ENCODE peak calls at places on chromosomes 16 and 17, in five cellular contexts. S is breast epithelium, R is fibroblast of pulmonary artery, U is heart left ventricle, X is BJ. T is an unnamed sample.

GRCh38 chr16:20866161-20866772 is 33.9 kb downstream of the DCUN1D3 start:
- DNase-seq in S (no peak), R (peak), X (peak), U (peak), T (no peak)

GRCh38 chr17:72456026-72456569 is 335.3 kb downstream of the SOX9 start:
- DNase-seq in X (peak), U (no peak), R (peak), S (no peak), T (no peak)

GRCh38 chr17:31900877-31901276 is 631 bp downstream of the UTP6 start:
- DNase-seq in R (peak), U (no peak), X (no peak), S (no peak), T (no peak)

GRCh38 chr17:8514801-8515200 is 79.1 kb downstream of the NDEL1 start:
- DNase-seq in U (no peak), R (no peak), X (no peak), S (no peak), T (no peak)

GRCh38 chr17:79183221-79184158 is 108.9 kb downstream of the ENGASE start:
- DNase-seq in R (no peak), S (no peak), U (no peak), X (no peak), T (no peak)

GRCh38 chr16:2842340-2843000 is 12.4 kb downstream of the ZG16B start:
- DNase-seq in X (no peak), R (peak), U (peak), S (no peak), T (peak)

GRCh38 chr17:42409467-42410351 is 13.3 kb downstream of the CAVIN1 start:
- DNase-seq in U (peak), S (peak), R (peak), X (peak), T (no peak)

GRCh38 chr16:56734429-56734828 is 4.5 kb downstream of the NUP93 start:
- DNase-seq in S (no peak), U (no peak), R (no peak), X (no peak), T (no peak)

GRCh38 chr17:50633683-50634082 is 998 bp upstream of the ABCC3 start:
- DNase-seq in S (no peak), U (no peak), X (no peak), R (no peak), T (no peak)

GRCh38 chr17:60716766-60717165 is 39.1 kb downstream of the BCAS3 start:
- DNase-seq in X (no peak), R (no peak), U (no peak), S (no peak), T (no peak)

GRCh38 chr17:39580082-39580468 is 27.6 kb downstream of the NEUROD2 start:
- DNase-seq in U (no peak), S (no peak), X (no peak), R (no peak), T (no peak)

GRCh38 chr17:39628655-39629493 is 2.1 kb downstream of the PPP1R1B start:
- DNase-seq in U (no peak), X (no peak), S (no peak), R (no peak), T (no peak)

GRCh38 chr17:46942441-46943217 is 19.7 kb downstream of the GOSR2 start:
- DNase-seq in X (no peak), R (peak), S (no peak), U (peak), T (no peak)

GRCh38 chr16:49280861-49281331 is 742 bp downstream of the CBLN1 start:
- DNase-seq in S (no peak), U (no peak), X (no peak), R (no peak), T (no peak)

GRCh38 chr16:85335584-85336492 is 223.6 kb upstream of the CIBAR2 start:
- DNase-seq in U (no peak), S (no peak), R (peak), X (no peak), T (no peak)

GRCh38 chr16:70520612-70521297 is 2.6 kb downstream of the COG4 start:
- DNase-seq in U (no peak), R (peak), S (no peak), X (no peak), T (no peak)
- H3K4me3 ChIP-seq in U (no peak), R (no peak), S (no peak), X (no peak), T (no peak)

GRCh38 chr16:89712476-89712805 is 8.3 kb downstream of the VPS9D1 start:
- DNase-seq in U (no peak), S (no peak), X (no peak), R (peak), T (no peak)

GRCh38 chr16:89709716-89710480 is 8.4 kb upstream of the SPATA2L start:
- DNase-seq in U (no peak), X (no peak), S (no peak), R (no peak), T (no peak)

GRCh38 chr16:89710709-89711564 is 9.4 kb upstream of the SPATA2L start:
- DNase-seq in U (no peak), R (no peak), S (no peak), X (no peak), T (no peak)

GRCh38 chr16:89709166-89709565 is 7.7 kb upstream of the SPATA2L start:
- DNase-seq in U (no peak), X (no peak), S (no peak), R (no peak), T (no peak)

DNA sequence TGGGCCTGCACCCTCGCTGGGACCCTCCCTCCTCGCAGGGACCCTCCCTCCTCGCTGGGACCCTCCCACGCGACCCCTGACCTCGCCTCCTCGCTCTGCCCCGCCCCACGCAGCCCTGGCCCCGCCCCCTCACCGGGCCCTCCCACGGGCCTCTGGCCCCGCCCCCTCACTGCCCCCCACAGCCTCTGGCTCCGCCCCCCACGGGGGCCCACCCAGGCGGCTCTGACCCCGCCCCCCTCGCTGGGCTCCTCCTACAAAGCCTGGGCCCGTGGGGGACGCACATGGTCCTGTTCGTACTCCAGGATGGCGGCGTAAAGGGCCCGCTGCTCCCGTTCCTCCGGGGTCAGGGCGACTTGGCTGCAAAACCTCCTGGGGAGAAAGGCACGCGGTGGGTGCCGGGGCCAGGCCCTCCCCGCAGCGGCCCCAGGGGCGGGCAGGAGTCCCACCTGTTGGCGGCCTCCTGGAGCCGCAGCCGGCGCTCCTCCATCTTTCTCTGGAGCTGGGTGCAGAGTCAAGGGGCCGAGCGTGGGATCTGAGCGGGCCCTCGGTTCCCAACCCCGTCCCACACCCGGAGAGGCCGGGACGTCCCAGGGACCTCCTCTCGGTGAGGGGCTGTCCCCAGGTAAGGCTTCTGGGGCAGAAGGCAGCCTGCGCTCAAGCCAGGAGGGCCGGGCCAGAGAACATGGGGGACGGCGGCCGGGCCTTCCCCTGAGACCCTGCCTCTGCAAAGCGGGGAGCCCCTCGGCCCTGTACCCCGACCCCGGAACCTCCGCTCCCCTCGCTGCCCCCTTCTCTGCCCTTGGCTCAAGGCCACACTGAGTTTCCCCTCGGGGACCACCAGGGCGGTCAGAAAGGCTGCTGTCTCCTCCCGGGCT is 8.9 kb downstream of the VPS9D1 start:
- DNase-seq in X (no peak), R (peak), U (peak), S (no peak), T (no peak)
- H3K4me3 ChIP-seq in X (peak), R (peak), U (peak), S (peak), T (peak)

GRCh38 chr17:45043268-45043681 is 8.2 kb downstream of the DCAKD start:
- DNase-seq in S (peak), X (no peak), R (no peak), U (peak), T (no peak)
- H3K4me3 ChIP-seq in S (no peak), X (no peak), R (no peak), U (no peak), T (no peak)

DNA sequence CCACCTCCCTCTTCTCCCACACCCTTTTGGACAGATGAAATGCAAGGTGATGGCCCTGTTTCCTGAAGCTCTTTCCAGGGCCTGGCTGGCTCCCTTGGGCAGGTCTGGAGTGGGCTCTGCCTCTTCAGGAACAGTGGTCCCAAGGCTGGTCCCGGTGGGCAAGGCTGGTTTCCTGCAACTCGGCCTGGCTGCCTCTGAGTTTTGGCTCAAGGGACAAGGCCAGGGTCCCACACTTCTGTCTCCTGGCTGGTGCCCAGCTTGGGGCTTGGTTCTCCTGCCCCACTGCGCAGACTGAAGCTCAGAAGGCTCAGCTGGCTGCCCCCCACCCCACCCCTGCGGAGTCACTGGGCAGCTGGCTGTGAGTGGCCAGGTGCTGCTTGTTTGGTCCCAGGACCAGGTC is 3.8 kb upstream of the ACTG1 start:
- DNase-seq in S (no peak), U (no peak), X (no peak), R (no peak), T (no peak)
- H3K4me3 ChIP-seq in S (peak), U (peak), X (peak), R (peak), T (peak)

GRCh38 chr17:49409066-49409465 is 5.6 kb downstream of the PHB1 start:
- DNase-seq in X (no peak), U (no peak), S (no peak), R (no peak), T (no peak)
- H3K4me3 ChIP-seq in X (no peak), U (no peak), S (no peak), R (no peak), T (no peak)

GRCh38 chr17:2215616-2216364 is 87.8 kb downstream of the SMG6 start:
- DNase-seq in U (peak), S (peak), X (peak), R (peak), T (peak)
- H3K4me3 ChIP-seq in U (peak), S (peak), X (peak), R (peak), T (peak)

GRCh38 chr16:66728804-66729203 is 22.6 kb downstream of the DYNC1LI2 start:
- DNase-seq in U (no peak), X (no peak), S (no peak), R (no peak), T (no peak)
- H3K4me3 ChIP-seq in U (no peak), X (no peak), S (no peak), R (no peak), T (no peak)

GRCh38 chr16:66619036-66619435 is 14.5 kb downstream of the CMTM3 start:
- DNase-seq in S (no peak), R (peak), U (no peak), X (peak), T (no peak)

GRCh38 chr16:66620419-66620775 is 15.9 kb downstream of the CMTM3 start:
- DNase-seq in U (no peak), S (no peak), X (no peak), R (no peak), T (no peak)

GRCh38 chr16:66617728-66618127 is 13.2 kb downstream of the CMTM3 start:
- DNase-seq in S (peak), U (no peak), R (no peak), X (no peak), T (no peak)

GRCh38 chr16:66618588-66618987 is 14.1 kb downstream of the CMTM3 start:
- DNase-seq in R (peak), U (no peak), X (peak), S (no peak), T (no peak)

DNA sequence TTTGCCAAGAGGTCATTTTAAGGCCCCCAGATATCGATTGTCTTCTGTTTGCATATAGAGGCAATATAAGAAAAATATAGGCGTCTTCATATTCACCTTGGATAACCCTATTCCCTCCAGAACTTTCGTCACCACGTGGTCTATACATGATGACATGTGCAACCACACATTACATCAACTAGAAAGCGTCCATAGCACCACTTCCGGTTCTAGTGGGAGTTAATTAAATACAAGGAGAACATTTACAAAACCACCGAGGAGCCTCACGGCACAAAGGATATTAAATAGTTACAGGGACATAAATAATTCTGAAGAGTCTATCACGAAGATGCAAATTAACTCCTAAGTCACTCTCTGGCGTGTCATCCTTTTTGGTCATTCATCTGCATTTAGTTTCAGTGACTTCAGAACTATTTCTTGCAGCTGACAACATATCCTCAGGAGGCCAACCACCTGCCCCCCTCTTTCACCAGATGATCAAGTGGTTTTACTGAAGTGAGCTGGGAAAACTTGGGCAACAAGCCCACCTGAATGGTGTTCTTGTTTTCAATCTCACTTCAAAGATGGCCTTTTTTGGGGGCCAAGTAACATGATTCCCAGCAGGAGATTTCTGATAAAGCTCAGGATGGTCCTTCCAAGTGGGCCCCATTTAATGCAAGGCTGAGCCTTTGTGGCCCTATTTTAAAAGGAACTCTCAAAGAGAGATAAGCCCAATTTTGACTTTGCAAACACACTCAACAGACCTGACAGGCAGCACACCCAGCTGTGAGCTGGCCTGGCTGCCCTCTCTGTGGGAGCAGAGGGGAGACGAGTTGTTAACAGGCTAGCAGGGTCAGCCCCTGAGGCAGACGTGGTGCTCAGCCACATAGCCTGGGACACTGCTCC is 15.3 kb downstream of the CMTM3 start:
- DNase-seq in R (peak), U (no peak), X (peak), S (no peak), T (no peak)
- H3K4me3 ChIP-seq in R (no peak), U (no peak), X (no peak), S (no peak), T (no peak)

T was measured in GM12864.